ENCODE peak calls at places on chromosome 3, in six cellular contexts. One of them, this sample, is unnamed. For H3K9me2, the result is how much of the 10 kb centered on the place peaks cover.

GRCh38 chr3:130548356-130548755 is 31.4 kb downstream of the COL6A6 start:
- DNase-seq in GM23338: no peak
- DNase-seq in hepatocyte: peak
- DNase-seq in OCI-LY7: no peak
- DNase-seq in GM23248: no peak
- DNase-seq in SK-N-SH: peak
- DNase-seq in this sample: no peak

GRCh38 chr3:114214542-114215341 is 22.6 kb downstream of the ZNF80 start:
- DNase-seq in OCI-LY7: peak
- DNase-seq in GM23248: no peak
- DNase-seq in SK-N-SH: no peak
- DNase-seq in hepatocyte: no peak
- DNase-seq in GM23338: peak
- DNase-seq in this sample: no peak

GRCh38 chr3:197750863-197751737 is 1.4 kb downstream of the FYTTD1 start:
- DNase-seq in GM23248: peak
- DNase-seq in hepatocyte: peak
- DNase-seq in OCI-LY7: peak
- DNase-seq in SK-N-SH: peak
- DNase-seq in GM23338: no peak
- DNase-seq in this sample: peak

GRCh38 chr3:5226783-5227182 is 39.3 kb downstream of the EDEM1 start:
- DNase-seq in hepatocyte: peak
- DNase-seq in GM23338: peak
- DNase-seq in GM23248: peak
- DNase-seq in OCI-LY7: peak
- DNase-seq in SK-N-SH: peak
- DNase-seq in this sample: peak

GRCh38 chr3:15953841-15954240 is 156.1 kb upstream of the ANKRD28 start:
- DNase-seq in hepatocyte: no peak
- DNase-seq in OCI-LY7: peak
- DNase-seq in GM23248: peak
- DNase-seq in SK-N-SH: no peak
- DNase-seq in GM23338: no peak
- DNase-seq in this sample: peak

GRCh38 chr3:134708671-134709070 is 57.8 kb upstream of the KY start:
- DNase-seq in OCI-LY7: no peak
- DNase-seq in GM23338: no peak
- DNase-seq in hepatocyte: no peak
- DNase-seq in GM23248: peak
- DNase-seq in SK-N-SH: no peak
- DNase-seq in this sample: peak

GRCh38 chr3:13032206-13032605 is 41.0 kb downstream of the IQSEC1 start:
- DNase-seq in hepatocyte: no peak
- DNase-seq in GM23248: no peak
- DNase-seq in OCI-LY7: no peak
- DNase-seq in GM23338: no peak
- DNase-seq in SK-N-SH: no peak
- DNase-seq in this sample: no peak

GRCh38 chr3:195063596-195064193 is 207.3 kb downstream of the XXYLT1 start:
- DNase-seq in OCI-LY7: no peak
- DNase-seq in GM23338: no peak
- DNase-seq in GM23248: no peak
- DNase-seq in SK-N-SH: no peak
- DNase-seq in hepatocyte: peak
- DNase-seq in this sample: peak

GRCh38 chr3:163552659-163552966 is 1525.7 kb downstream of the SI start:
- DNase-seq in OCI-LY7: no peak
- DNase-seq in hepatocyte: no peak
- DNase-seq in SK-N-SH: no peak
- DNase-seq in GM23338: no peak
- DNase-seq in GM23248: no peak
- DNase-seq in this sample: no peak

GRCh38 chr3:60953406-60953805 is 297.8 kb downstream of the FHIT start:
- DNase-seq in hepatocyte: no peak
- DNase-seq in GM23338: no peak
- DNase-seq in SK-N-SH: no peak
- DNase-seq in OCI-LY7: no peak
- DNase-seq in GM23248: peak
- DNase-seq in this sample: peak

GRCh38 chr3:134627831-134628230 is 23.0 kb downstream of the KY start:
- DNase-seq in SK-N-SH: no peak
- DNase-seq in OCI-LY7: no peak
- DNase-seq in GM23248: peak
- DNase-seq in GM23338: no peak
- DNase-seq in hepatocyte: no peak
- DNase-seq in this sample: peak

GRCh38 chr3:79602385-79602784 is 165.4 kb downstream of the ROBO1 start:
- DNase-seq in OCI-LY7: no peak
- DNase-seq in hepatocyte: no peak
- DNase-seq in GM23338: no peak
- DNase-seq in GM23248: no peak
- DNase-seq in SK-N-SH: peak
- DNase-seq in this sample: no peak

GRCh38 chr3:128336337-128337156 is 130.1 kb downstream of the DNAJB8 start:
- DNase-seq in GM23338: no peak
- DNase-seq in hepatocyte: no peak
- DNase-seq in GM23248: no peak
- DNase-seq in OCI-LY7: no peak
- DNase-seq in SK-N-SH: no peak
- DNase-seq in this sample: no peak
- H3K9me2 ChIP-seq in GM23338: under half
- H3K9me2 ChIP-seq in hepatocyte: under half
- H3K9me2 ChIP-seq in GM23248: under half
- H3K9me2 ChIP-seq in OCI-LY7: under half
- H3K9me2 ChIP-seq in SK-N-SH: under half
- H3K9me2 ChIP-seq in this sample: under half

DNA sequence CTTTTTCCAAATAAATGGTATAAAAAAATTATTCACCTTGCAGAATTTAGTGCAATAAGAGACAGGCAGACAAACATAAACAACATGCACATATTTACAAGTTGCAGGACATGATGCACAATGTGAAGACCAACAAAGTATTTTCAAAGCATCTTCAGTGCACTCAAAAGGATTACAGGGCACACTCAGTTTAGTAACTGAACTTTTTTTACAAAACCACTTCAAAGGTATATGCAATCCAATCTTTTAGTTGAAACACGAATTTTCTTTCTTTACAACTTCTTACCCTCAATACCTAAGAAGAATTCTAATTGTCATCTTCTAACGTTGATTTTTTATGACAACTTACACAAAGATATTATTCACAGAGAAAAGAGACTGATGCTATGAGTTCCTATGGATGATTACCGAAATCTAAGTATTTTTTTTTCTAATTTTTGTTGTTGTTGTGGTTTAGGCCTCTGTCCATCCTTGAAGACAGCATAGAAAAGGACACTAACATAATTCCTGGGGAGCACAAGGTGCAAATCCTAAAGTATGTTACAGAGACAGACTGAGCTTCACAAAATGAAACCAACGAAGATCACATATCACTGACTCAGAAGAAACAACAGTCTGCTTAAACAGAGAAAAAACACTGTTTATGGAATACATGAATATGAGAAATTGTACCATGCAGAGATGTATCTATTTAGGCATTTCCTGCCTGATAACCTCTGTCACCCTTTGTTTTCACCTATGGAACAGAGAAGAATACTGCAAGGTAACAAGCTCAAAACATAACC is 50.3 kb downstream of the ZMAT3 start:
- DNase-seq in OCI-LY7: no peak
- DNase-seq in hepatocyte: no peak
- DNase-seq in SK-N-SH: no peak
- DNase-seq in GM23338: no peak
- DNase-seq in GM23248: no peak
- DNase-seq in this sample: no peak
- H3K27ac ChIP-seq in OCI-LY7: no peak
- H3K27ac ChIP-seq in hepatocyte: no peak
- H3K27ac ChIP-seq in SK-N-SH: no peak
- H3K27ac ChIP-seq in GM23338: no peak
- H3K27ac ChIP-seq in GM23248: no peak
- H3K27ac ChIP-seq in this sample: no peak

DNA sequence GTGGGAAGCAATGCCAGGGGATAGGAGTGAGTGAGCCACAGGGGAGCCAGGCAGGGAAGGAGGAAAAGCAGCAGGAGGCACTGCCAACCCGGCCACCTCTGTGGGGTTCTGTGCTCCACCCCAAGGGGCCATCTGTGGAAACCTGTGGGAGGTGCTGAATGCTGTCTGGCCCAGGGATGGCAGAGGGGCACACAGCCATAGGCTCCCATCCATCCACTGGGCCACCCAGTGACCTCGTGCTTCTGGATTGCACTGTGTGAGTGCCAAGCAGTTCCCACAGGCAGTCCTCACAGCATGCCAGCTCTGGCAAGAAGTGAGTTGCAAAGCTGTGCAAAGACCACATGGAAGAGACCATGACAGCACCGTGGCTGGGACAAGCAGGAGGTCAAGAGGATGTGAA is 27.5 kb downstream of the DNAJB8 start:
- DNase-seq in hepatocyte: no peak
- DNase-seq in GM23248: peak
- DNase-seq in SK-N-SH: no peak
- DNase-seq in OCI-LY7: no peak
- DNase-seq in GM23338: no peak
- DNase-seq in this sample: no peak
- H3K9me2 ChIP-seq in hepatocyte: under half
- H3K9me2 ChIP-seq in GM23248: under half
- H3K9me2 ChIP-seq in SK-N-SH: under half
- H3K9me2 ChIP-seq in OCI-LY7: under half
- H3K9me2 ChIP-seq in GM23338: under half
- H3K9me2 ChIP-seq in this sample: under half

GRCh38 chr3:115790759-115791158 is 167.4 kb downstream of the GAP43 start:
- DNase-seq in SK-N-SH: peak
- DNase-seq in GM23338: no peak
- DNase-seq in GM23248: peak
- DNase-seq in OCI-LY7: no peak
- DNase-seq in hepatocyte: peak
- DNase-seq in this sample: peak
- H3K27ac ChIP-seq in SK-N-SH: peak
- H3K27ac ChIP-seq in GM23338: no peak
- H3K27ac ChIP-seq in GM23248: peak
- H3K27ac ChIP-seq in OCI-LY7: no peak
- H3K27ac ChIP-seq in hepatocyte: peak
- H3K27ac ChIP-seq in this sample: peak

DNA sequence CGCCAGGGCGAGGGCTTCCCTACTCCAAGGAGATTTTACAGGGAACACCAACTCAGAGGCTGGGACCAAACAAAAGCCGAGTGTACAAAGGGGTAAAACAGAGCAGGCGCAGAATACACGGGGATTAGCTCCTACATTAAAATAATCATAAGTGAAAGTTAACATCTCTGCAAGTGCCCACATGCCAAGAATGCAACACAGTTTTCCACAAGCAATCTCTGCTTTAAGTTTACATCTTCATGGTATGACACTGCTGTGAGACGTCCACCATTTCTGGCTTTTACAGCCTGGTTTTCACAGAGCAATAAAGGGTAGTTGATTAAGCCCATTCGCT is 500 bp upstream of the VGLL3 start:
- DNase-seq in OCI-LY7: no peak
- DNase-seq in SK-N-SH: no peak
- DNase-seq in GM23338: no peak
- DNase-seq in hepatocyte: no peak
- DNase-seq in GM23248: peak
- DNase-seq in this sample: no peak
- H3K9me2 ChIP-seq in OCI-LY7: under half
- H3K9me2 ChIP-seq in SK-N-SH: under half
- H3K9me2 ChIP-seq in GM23338: under half
- H3K9me2 ChIP-seq in hepatocyte: under half
- H3K9me2 ChIP-seq in GM23248: under half
- H3K9me2 ChIP-seq in this sample: under half

GRCh38 chr3:167091186-167091585 is 288.9 kb downstream of the ZBBX start:
- DNase-seq in SK-N-SH: no peak
- DNase-seq in hepatocyte: no peak
- DNase-seq in OCI-LY7: no peak
- DNase-seq in GM23248: no peak
- DNase-seq in GM23338: no peak
- DNase-seq in this sample: peak

GRCh38 chr3:167100200-167100599 is 279.9 kb downstream of the ZBBX start:
- DNase-seq in SK-N-SH: no peak
- DNase-seq in hepatocyte: no peak
- DNase-seq in GM23338: no peak
- DNase-seq in OCI-LY7: no peak
- DNase-seq in GM23248: no peak
- DNase-seq in this sample: no peak

GRCh38 chr3:167095976-167096375 is 284.1 kb downstream of the ZBBX start:
- DNase-seq in GM23338: no peak
- DNase-seq in GM23248: no peak
- DNase-seq in hepatocyte: no peak
- DNase-seq in OCI-LY7: no peak
- DNase-seq in SK-N-SH: no peak
- DNase-seq in this sample: peak

DNA sequence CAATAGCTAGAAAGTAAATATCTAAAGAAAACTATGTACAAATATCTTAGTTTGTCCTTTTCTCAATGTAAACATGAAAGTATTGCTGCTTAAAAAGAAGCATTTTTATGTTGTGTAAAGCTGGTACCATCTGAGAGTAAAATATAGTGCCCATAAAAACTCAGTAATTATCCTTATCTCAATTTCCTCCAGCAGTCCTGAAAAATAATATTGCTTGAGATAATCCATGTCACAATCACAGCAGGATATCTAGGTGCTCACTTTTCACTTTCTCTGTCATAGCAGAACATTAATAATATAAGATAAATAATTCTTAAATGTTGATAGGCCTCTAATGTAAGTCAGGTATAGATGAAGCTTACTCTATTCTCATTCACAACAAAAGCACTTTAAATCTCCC is 285.5 kb downstream of the ZBBX start:
- DNase-seq in GM23338: no peak
- DNase-seq in GM23248: no peak
- DNase-seq in SK-N-SH: no peak
- DNase-seq in OCI-LY7: no peak
- DNase-seq in hepatocyte: no peak
- DNase-seq in this sample: no peak
- H3K27ac ChIP-seq in GM23338: no peak
- H3K27ac ChIP-seq in GM23248: no peak
- H3K27ac ChIP-seq in SK-N-SH: no peak
- H3K27ac ChIP-seq in OCI-LY7: no peak
- H3K27ac ChIP-seq in hepatocyte: no peak
- H3K27ac ChIP-seq in this sample: no peak